ENCODE peak calls at places on chromosomes 6 and 20, in five cellular contexts. O is sigmoid colon, X is endothelial cell of umbilical vein, K is body of pancreas, L is DND-41. J is an unnamed sample. For H3K27me3, the result is how much of the 10 kb centered on the place peaks cover.

GRCh38 chr6:114844359-114844758 is 501.5 kb upstream of the HS3ST5 start:
- DNase-seq in O (no peak), X (no peak), K (no peak), L (no peak), J (no peak)

GRCh38 chr20:62860391-62860923 is 1.2 kb downstream of the TCFL5 start:
- DNase-seq in O (no peak), X (peak), K (no peak), L (no peak), J (peak)

GRCh38 chr6:45923831-45924391 is 91.7 kb downstream of the CLIC5 start:
- DNase-seq in O (no peak), X (no peak), K (no peak), L (no peak), J (no peak)

GRCh38 chr6:106763361-106763760 is 134.0 kb downstream of the QRSL1 start:
- DNase-seq in O (no peak), X (no peak), K (no peak), L (no peak), J (no peak)

GRCh38 chr6:15109338-15110090 is 136.4 kb upstream of the JARID2 start:
- DNase-seq in O (no peak), X (no peak), K (peak), L (no peak), J (no peak)

GRCh38 chr20:39518649-39519048 is 556.5 kb downstream of the DHX35 start:
- DNase-seq in O (no peak), X (no peak), K (no peak), L (no peak), J (no peak)

GRCh38 chr6:37451411-37452273 is 18.6 kb downstream of the CMTR1 start:
- DNase-seq in O (no peak), X (no peak), K (no peak), L (no peak), J (no peak)

GRCh38 chr6:168789699-168790098 is 348.7 kb downstream of the SMOC2 start:
- DNase-seq in O (no peak), X (no peak), K (no peak), L (no peak), J (no peak)

GRCh38 chr6:125858427-125859320 is 67.9 kb downstream of the NCOA7 start:
- DNase-seq in O (peak), X (peak), K (peak), L (no peak), J (peak)

GRCh38 chr6:106799008-106799952 is 169.9 kb downstream of the QRSL1 start:
- DNase-seq in O (no peak), X (no peak), K (peak), L (peak), J (no peak)

GRCh38 chr6:159084493-159085091 is 39.8 kb upstream of the TAGAP start:
- DNase-seq in O (no peak), X (no peak), K (no peak), L (no peak), J (no peak)

GRCh38 chr20:34705383-34706021 is 1.4 kb downstream of the TP53INP2 start:
- DNase-seq in O (no peak), X (peak), K (peak), L (no peak), J (no peak)

GRCh38 chr6:1226208-1227099 is 85.4 kb upstream of the FOXQ1 start:
- DNase-seq in O (no peak), X (no peak), K (no peak), L (no peak), J (no peak)

GRCh38 chr20:17796096-17796563 is 96.4 kb downstream of the BANF2 start:
- DNase-seq in O (peak), X (peak), K (peak), L (no peak), J (no peak)

GRCh38 chr6:4320860-4321259 is 185.5 kb upstream of the ECI2 start:
- DNase-seq in O (no peak), X (peak), K (no peak), L (no peak), J (no peak)

GRCh38 chr6:121335111-121336008 is 1.1 kb upstream of the TBC1D32 start:
- DNase-seq in O (no peak), X (no peak), K (no peak), L (no peak), J (no peak)

GRCh38 chr20:31695849-31696804 is 26.5 kb downstream of the BCL2L1 start:
- DNase-seq in O (no peak), X (peak), K (peak), L (no peak), J (no peak)

GRCh38 chr6:33410711-33411631 is at the start of gene PHF1:
- DNase-seq in O (no peak), X (peak), K (peak), L (peak), J (peak)

GRCh38 chr6:93727447-93727846 is 308.1 kb upstream of the EPHA7 start:
- DNase-seq in O (no peak), X (no peak), K (no peak), L (no peak), J (no peak)

GRCh38 chr6:35260642-35261570 is 1.4 kb downstream of the ZNF76 start:
- DNase-seq in O (peak), X (no peak), K (no peak), L (no peak), J (no peak)

GRCh38 chr6:162442675-162443074 is 284.9 kb downstream of the PRKN start:
- DNase-seq in O (no peak), X (no peak), K (peak), L (no peak), J (no peak)

GRCh38 chr20:57458400-57459160 is 66.4 kb downstream of the CTCFL start:
- DNase-seq in O (peak), X (no peak), K (no peak), L (no peak), J (no peak)

GRCh38 chr6:116060572-116061283 is at the start of gene FRK:
- DNase-seq in O (no peak), X (peak), K (peak), L (no peak), J (no peak)

GRCh38 chr6:5906842-5907241 is 99.9 kb downstream of the NRN1 start:
- DNase-seq in O (no peak), X (no peak), K (no peak), L (no peak), J (no peak)

GRCh38 chr6:108565091-108565766 is 4.5 kb downstream of the FOXO3 start:
- DNase-seq in O (no peak), X (peak), K (no peak), L (no peak), J (no peak)

GRCh38 chr20:11178946-11179654 is 505.3 kb upstream of the JAG1 start:
- DNase-seq in O (no peak), X (peak), K (no peak), L (no peak), J (no peak)

GRCh38 chr20:50695144-50695872 is 4.0 kb upstream of the RIPOR3 start:
- DNase-seq in O (peak), X (no peak), K (no peak), L (no peak), J (no peak)

GRCh38 chr6:82022614-82023102 is 224.9 kb downstream of the IBTK start:
- DNase-seq in O (no peak), X (peak), K (no peak), L (no peak), J (no peak)

GRCh38 chr20:51734876-51735499 is 33.2 kb downstream of the ATP9A start:
- DNase-seq in O (no peak), X (no peak), K (no peak), L (no peak), J (no peak)

GRCh38 chr20:55592866-55593265 is 412.5 kb downstream of the CBLN4 start:
- DNase-seq in O (no peak), X (no peak), K (no peak), L (no peak), J (no peak)

GRCh38 chr6:132813173-132813856 is 1.1 kb upstream of the RPS12 start:
- DNase-seq in O (peak), X (peak), K (peak), L (peak), J (no peak)

GRCh38 chr6:165616116-165616515 is 46.9 kb downstream of the PDE10A start:
- DNase-seq in O (no peak), X (peak), K (no peak), L (no peak), J (no peak)

GRCh38 chr6:116218866-116219265 is 35.0 kb downstream of the TSPYL4 start:
- DNase-seq in O (no peak), X (no peak), K (no peak), L (no peak), J (no peak)

GRCh38 chr20:50794846-50795634 is at the start of gene BCAS4:
- DNase-seq in O (peak), X (peak), K (peak), L (peak), J (peak)

GRCh38 chr6:154377726-154378125 is 21.1 kb upstream of the IPCEF1 start:
- DNase-seq in O (no peak), X (no peak), K (no peak), L (no peak), J (no peak)

GRCh38 chr6:127792616-127793015 is 108.2 kb downstream of the THEMIS start:
- DNase-seq in O (no peak), X (no peak), K (no peak), L (no peak), J (no peak)

GRCh38 chr6:127790571-127790970 is 110.3 kb downstream of the THEMIS start:
- DNase-seq in O (peak), X (no peak), K (no peak), L (no peak), J (no peak)

GRCh38 chr6:127794405-127794804 is 106.5 kb downstream of the THEMIS start:
- DNase-seq in O (no peak), X (no peak), K (no peak), L (no peak), J (no peak)

GRCh38 chr6:127793396-127793795 is 107.5 kb downstream of the THEMIS start:
- DNase-seq in O (no peak), X (no peak), K (no peak), L (no peak), J (no peak)

DNA sequence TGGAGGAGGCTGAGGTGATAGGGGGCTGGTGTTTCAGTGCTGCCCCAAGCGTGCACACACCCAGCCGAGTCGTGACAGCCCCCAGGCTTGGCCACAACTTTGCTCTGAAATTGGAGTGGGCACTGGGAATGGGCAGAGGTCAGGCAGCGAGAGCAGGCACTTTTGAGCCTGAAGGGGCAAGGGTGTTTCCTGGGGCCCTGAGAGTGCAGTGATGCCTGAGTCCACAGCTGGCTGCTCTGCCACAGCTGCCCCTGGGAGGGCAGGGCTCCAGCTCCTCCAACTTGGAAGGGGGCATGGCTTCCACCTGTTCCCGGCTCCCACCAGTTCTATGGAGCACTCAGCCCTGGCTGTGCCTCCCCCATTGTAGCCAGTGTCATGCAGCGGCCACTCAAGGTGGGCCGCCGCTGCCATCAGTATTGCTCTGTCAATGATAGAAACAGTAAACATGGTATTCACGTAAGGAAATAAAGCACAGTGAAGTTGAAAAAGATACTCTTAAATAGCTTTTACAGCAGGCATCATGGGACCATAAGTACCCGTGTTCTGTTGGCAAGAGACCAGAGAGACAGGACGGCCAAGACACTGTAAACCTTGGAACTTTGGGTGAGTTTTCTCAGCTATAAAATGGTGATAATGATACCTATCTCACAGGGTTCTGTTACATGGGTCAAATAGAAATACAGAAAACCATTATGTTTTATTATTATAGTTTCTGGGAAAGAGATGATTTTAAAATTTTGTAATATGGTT is 108.9 kb downstream of the THEMIS start:
- DNase-seq in O (no peak), X (no peak), K (no peak), L (no peak), J (no peak)
- H3K4me3 ChIP-seq in O (no peak), X (no peak), K (no peak), L (no peak), J (no peak)

DNA sequence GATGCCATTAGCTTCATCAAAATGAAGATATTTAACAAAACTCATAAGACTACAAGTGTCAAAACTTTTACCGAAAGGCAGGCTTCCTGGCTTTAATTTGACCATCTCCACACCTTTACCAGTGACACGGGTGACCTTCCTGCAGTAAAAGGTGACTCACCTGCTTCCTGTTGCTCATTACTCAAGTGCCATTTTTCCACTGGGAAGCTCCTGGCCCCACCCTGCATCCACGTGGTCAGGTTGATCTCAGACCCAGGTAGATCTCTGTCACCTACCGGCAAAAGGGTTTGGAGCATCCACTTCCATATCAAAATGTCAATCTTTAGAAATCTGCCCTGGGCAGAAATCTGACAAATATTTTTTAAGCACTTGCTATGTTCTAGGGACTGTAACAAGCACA is 31.9 kb upstream of the CDH4 start:
- DNase-seq in O (no peak), X (no peak), K (no peak), L (no peak), J (no peak)
- H3K27me3 ChIP-seq in O (under half), X (under half), K (under half), L (under half), J (under half)

DNA sequence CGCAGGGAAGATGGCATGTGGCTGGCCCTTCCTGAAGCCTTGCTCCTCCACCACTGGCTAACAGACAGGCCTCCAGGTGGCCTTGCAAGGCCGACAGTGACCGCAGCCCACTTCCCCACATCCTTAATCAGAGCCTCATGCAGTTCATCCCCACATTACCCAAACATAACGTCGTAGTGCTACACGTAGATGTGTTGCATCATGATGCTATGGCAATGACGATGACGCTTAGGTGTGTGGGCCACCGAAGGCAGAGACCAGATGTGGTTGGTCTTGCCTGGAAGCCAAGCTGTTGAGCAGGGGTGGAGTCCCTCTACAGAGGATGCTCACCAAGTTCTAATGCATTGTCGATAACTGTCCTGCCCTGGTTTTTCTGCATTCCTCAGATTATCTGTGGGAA is 5.6 kb downstream of the CD93 start:
- DNase-seq in O (no peak), X (no peak), K (no peak), L (no peak), J (no peak)
- TF ChIP-seq CTCF in O (no peak), X (no peak), K (no peak), L (no peak), J (no peak)

GRCh38 chr6:43088654-43089056 is 12.5 kb downstream of the PTK7 start:
- DNase-seq in O (no peak), X (no peak), K (no peak), L (no peak), J (no peak)
- H3K4me3 ChIP-seq in O (no peak), X (no peak), K (no peak), L (no peak), J (no peak)